ENCODE peak calls at places on chromosomes 5 and 9, in seven cellular contexts. A is transverse colon, T is spleen, L is stomach, Y is breast epithelium, O is SK-N-SH, K is HepG2. J is an unnamed sample. For H3K27me3, the result is how much of the 10 kb centered on the place peaks cover.

GRCh38 chr5:61332891-61333350 is 863 bp downstream of the ZSWIM6 start:
- DNase-seq in K (no peak), A (peak), O (peak), L (peak), Y (peak), T (peak), J (peak)

GRCh38 chr5:72187388-72188070 is 80.3 kb downstream of the MAP1B start:
- DNase-seq in K (no peak), A (no peak), Y (no peak), L (no peak), T (no peak), O (no peak), J (no peak)

GRCh38 chr5:157215143-157215825 is 34.6 kb downstream of the ITK start:
- DNase-seq in T (no peak), O (no peak), K (no peak), L (no peak), Y (no peak), A (no peak), J (no peak)

GRCh38 chr5:132013006-132013689 is 1.7 kb upstream of the ACSL6 start:
- DNase-seq in O (no peak), K (no peak), L (peak), T (peak), A (peak), Y (no peak), J (peak)

GRCh38 chr5:126597156-126597555 is 2.1 kb upstream of the ALDH7A1 start:
- DNase-seq in K (peak), A (no peak), T (no peak), O (no peak), Y (no peak), L (no peak), J (no peak)

GRCh38 chr5:124824637-124825158 is 78.3 kb upstream of the ZNF608 start:
- DNase-seq in O (peak), T (no peak), K (no peak), L (no peak), A (no peak), Y (no peak), J (no peak)

GRCh38 chr5:67880876-67881275 is 334.7 kb upstream of the PIK3R1 start:
- DNase-seq in A (no peak), T (no peak), L (no peak), Y (peak), K (no peak), O (no peak), J (no peak)

GRCh38 chr9:97501972-97502221 is 431 bp downstream of the TMOD1 start:
- DNase-seq in K (no peak), T (peak), L (no peak), A (no peak), Y (no peak), O (peak), J (no peak)

GRCh38 chr5:142841511-142842255 is 71.5 kb downstream of the ARHGAP26 start:
- DNase-seq in Y (no peak), T (no peak), A (no peak), O (peak), L (no peak), K (no peak), J (no peak)

GRCh38 chr5:155732587-155733376 is 594.2 kb upstream of the SGCD start:
- DNase-seq in T (no peak), K (no peak), O (no peak), A (no peak), L (no peak), Y (no peak), J (no peak)
- H3K27me3 ChIP-seq in T (under half), K (under half), O (under half), A (half or more), L (under half), Y (under half), J (under half)

DNA sequence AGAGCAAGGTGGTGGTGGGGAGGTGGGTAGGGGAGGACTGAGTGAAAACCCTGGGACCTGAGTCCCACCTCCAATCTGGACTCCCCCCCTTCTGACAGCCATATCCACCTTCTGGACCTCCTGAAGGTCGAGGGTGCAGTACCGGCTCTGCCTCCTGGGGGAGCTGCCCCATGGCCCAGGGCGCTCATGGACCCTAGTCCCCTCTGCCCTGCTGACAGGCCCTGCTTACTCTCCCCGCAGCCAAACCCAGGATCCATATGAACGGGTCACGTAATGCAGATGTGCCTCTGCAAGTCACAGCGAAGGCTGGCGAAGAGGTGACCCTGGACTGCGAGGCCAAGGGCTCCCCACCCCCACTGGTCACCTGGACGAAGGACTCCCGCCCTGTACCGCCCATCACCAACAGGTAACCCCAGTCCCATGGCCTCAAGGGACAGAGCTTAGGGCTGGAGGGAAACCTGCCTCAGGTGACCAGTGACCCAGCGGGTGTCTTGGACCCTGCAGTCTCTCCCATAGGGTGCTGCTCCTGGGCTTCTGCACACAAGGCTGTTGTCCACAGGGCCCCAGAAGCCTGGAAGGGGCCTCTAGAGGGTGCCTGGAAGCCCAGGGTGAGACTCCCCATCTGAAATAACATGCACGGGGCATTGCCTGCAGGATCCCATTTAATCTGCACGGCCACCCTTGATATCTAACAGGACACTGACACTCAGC is 61.7 kb downstream of the HMCN2 start:
- DNase-seq in O (peak), A (no peak), T (no peak), K (no peak), Y (no peak), L (no peak), J (no peak)
- H3K27ac ChIP-seq in O (peak), A (peak), T (peak), K (no peak), Y (no peak), L (peak), J (no peak)

GRCh38 chr5:139653616-139654015 is 5.5 kb downstream of the CXXC5 start:
- DNase-seq in K (no peak), A (no peak), O (no peak), Y (no peak), T (no peak), L (no peak), J (no peak)

GRCh38 chr5:139651502-139651862 is 3.3 kb downstream of the CXXC5 start:
- DNase-seq in K (no peak), L (no peak), Y (no peak), T (peak), O (no peak), A (no peak), J (no peak)

GRCh38 chr5:139652788-139653241 is 4.7 kb downstream of the CXXC5 start:
- DNase-seq in A (no peak), K (no peak), Y (no peak), L (no peak), T (no peak), O (no peak), J (no peak)

GRCh38 chr5:139650689-139651501 is 2.7 kb downstream of the CXXC5 start:
- DNase-seq in A (peak), L (peak), O (peak), T (peak), K (peak), Y (no peak), J (no peak)

GRCh38 chr5:139651863-139652787 is 4.0 kb downstream of the CXXC5 start:
- DNase-seq in L (peak), K (no peak), T (peak), A (peak), O (peak), Y (no peak), J (peak)
- TF ChIP-seq POLR2AphosphoS5 in L (no peak), K (no peak), T (peak), A (no peak), O (no peak), Y (no peak), J (no peak)

DNA sequence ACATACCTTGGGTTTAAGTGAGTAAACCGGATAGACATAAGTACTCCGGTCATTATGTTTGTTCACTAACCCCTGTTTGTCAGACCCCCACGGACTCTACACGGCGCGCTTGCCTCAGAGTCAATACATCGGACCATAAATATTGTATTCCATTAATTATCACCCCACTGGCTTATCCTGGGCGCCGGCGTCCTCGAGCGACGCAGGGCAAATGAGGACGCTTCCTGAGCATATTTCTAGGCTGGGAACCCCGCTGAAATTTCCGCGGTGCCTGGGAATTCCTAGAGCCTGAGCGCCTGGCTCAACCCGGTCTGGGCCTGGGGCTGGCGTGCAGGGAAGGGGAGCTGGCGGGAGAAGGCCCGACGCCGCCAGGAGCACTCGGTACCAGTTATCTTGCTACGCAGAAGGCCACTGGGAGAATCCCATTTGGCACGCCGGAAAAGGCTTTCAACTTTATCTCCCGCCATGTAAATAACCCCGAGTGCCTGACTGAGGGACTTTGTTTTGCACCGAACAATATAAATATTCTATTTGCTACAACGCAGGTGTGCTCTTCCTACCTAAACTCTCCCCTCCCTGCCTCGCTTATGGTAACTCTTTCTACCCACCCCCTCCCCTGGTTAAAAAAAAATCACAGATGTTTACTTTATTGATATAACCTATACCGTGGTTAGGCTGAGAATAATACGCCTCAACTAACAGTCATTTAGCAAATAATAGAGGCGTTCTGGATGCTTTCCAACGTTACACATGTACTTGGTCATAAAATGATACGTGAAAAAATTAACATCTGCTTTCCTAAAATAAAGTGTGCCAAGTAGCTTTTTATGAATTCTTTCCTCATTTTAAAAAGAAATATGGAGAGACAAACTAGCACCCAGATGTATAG is 19.5 kb downstream of the NR2F1 start:
- DNase-seq in O (peak), A (no peak), Y (no peak), T (no peak), K (no peak), L (no peak), J (no peak)
- H3K27me3 ChIP-seq in O (under half), A (half or more), Y (under half), T (half or more), K (under half), L (half or more), J (under half)

DNA sequence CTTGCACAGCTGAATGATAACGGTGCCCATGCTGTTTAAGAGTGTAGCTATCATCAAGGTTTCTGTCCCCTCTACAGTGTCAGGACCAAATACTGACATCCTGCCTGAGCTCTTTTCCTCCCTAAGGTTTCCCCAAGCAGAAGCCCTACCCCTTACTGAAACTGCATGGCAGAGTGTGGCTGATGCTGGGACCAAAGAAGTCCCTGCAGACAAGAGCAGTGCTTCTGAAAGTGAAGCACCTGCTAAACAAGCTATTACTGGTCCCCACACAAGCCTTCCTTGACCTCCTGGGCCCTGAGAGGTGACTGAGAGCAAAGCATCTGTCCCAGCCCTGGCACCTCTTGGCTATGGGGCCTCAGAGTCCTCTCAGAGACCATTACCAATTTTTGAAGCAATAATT is 56.1 kb downstream of the CFAP90 start:
- DNase-seq in T (no peak), K (no peak), O (no peak), A (no peak), Y (no peak), L (no peak), J (no peak)
- H3K27ac ChIP-seq in T (no peak), K (no peak), O (no peak), A (no peak), Y (no peak), L (no peak), J (no peak)

DNA sequence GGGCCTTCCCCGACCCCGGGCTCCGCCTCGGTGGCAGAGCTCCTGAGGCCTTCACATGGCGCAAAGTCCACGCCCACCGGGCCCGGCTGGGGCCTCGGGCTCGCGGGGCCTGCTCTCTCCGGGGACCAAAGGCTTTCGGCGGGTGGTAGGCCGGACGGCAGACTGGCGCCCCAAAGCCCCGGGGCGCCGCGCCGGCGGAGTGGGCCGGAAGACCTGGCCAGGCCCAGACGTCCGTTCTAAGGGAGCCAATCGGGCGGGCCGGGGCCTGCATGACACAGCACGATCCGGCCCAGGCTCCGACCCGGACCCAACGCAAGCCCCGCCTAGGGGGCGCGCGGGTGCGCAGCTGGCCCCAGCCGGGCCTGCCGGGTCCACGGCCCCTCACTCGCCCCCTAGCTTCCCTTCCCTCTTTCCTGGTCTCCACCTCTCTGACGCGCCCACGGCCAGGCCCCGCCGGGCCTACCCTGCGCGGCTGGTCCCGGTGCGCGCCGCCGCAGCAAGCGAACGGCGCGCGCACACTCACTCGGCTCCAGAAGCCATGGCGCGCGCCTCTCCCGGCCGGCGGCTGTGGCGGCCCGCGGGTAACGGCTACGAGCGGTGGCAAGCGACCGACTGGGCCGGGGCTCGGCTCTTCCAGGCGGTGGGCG is 488 bp downstream of the VCP start:
- DNase-seq in L (peak), O (peak), K (peak), T (peak), A (peak), Y (peak), J (peak)
- TF ChIP-seq POLR2AphosphoS5 in L (no peak), O (no peak), K (peak), T (no peak), A (peak), Y (peak), J (peak)

DNA sequence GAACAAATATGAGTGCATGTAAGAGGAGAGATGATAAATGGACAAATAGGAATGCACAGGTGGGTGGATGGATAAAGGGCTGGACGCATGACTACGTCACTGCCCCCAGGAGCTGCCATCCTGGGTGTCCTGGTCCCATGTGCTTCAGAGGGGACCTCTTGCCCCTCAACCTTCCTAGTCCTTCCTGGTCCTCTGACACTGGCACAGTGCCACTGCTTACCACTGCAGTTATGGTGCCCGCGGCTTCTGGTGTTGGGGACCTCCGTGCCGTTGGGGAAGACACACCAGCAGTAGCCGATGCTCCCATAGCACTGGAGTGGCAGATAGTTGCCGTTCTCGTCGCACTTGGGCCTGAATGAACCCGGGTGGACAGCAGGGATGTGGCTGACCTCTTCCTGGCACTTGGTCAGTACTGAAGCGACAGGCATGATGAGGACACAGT is 9.8 kb downstream of the CD74 start:
- DNase-seq in Y (no peak), A (no peak), T (no peak), K (no peak), O (no peak), L (no peak), J (no peak)
- H3K27me3 ChIP-seq in Y (under half), A (under half), T (under half), K (under half), O (under half), L (under half), J (under half)

J was measured in upper lobe of left lung.